ENCODE peak calls at places on chromosomes 1 and 21, in four cellular contexts. One of them, this sample, is unnamed.

GRCh38 chr1:17136145-17136544 is 16.9 kb upstream of the PADI2 start:
- DNase-seq in suprapubic skin: no peak
- DNase-seq in fibroblast of the aortic adventitia: no peak
- DNase-seq in Caco-2: no peak
- DNase-seq in this sample: no peak

GRCh38 chr1:27603320-27603961 is 503 bp downstream of the AHDC1 start:
- DNase-seq in suprapubic skin: peak; percentile 83
- DNase-seq in fibroblast of the aortic adventitia: no peak
- DNase-seq in Caco-2: no peak
- DNase-seq in this sample: no peak

GRCh38 chr1:248703674-248704073 is 1.1 kb upstream of the OR14I1 start:
- DNase-seq in suprapubic skin: no peak
- DNase-seq in fibroblast of the aortic adventitia: no peak
- DNase-seq in Caco-2: no peak
- DNase-seq in this sample: no peak

GRCh38 chr1:33342041-33342723 is 21.3 kb upstream of the A3GALT2 start:
- DNase-seq in suprapubic skin: peak; percentile 88
- DNase-seq in fibroblast of the aortic adventitia: peak; percentile 96
- DNase-seq in Caco-2: peak; percentile 70
- DNase-seq in this sample: peak; percentile 80

GRCh38 chr21:33836408-33836807 is 79.2 kb downstream of the ATP5PO start:
- DNase-seq in suprapubic skin: no peak
- DNase-seq in fibroblast of the aortic adventitia: no peak
- DNase-seq in Caco-2: no peak
- DNase-seq in this sample: no peak

GRCh38 chr21:46374761-46375389 is 50.9 kb downstream of the PCNT start:
- DNase-seq in suprapubic skin: no peak
- DNase-seq in fibroblast of the aortic adventitia: no peak
- DNase-seq in Caco-2: no peak
- DNase-seq in this sample: no peak

GRCh38 chr1:147246910-147247655 is 4.6 kb downstream of the CHD1L start:
- DNase-seq in suprapubic skin: no peak
- DNase-seq in fibroblast of the aortic adventitia: no peak
- DNase-seq in Caco-2: no peak
- DNase-seq in this sample: no peak

GRCh38 chr1:74729741-74730478 is 2.9 kb downstream of the CRYZ start:
- DNase-seq in suprapubic skin: no peak
- DNase-seq in fibroblast of the aortic adventitia: peak; percentile 39
- DNase-seq in Caco-2: no peak
- DNase-seq in this sample: no peak

GRCh38 chr1:215710340-215710971 is 143.4 kb downstream of the KCTD3 start:
- DNase-seq in suprapubic skin: no peak
- DNase-seq in fibroblast of the aortic adventitia: peak; percentile 77
- DNase-seq in Caco-2: no peak
- DNase-seq in this sample: no peak

GRCh38 chr1:225845633-225846259 is 35.8 kb downstream of the EPHX1 start:
- DNase-seq in suprapubic skin: peak; percentile 84
- DNase-seq in fibroblast of the aortic adventitia: peak; percentile 84
- DNase-seq in Caco-2: peak; percentile 85
- DNase-seq in this sample: peak; percentile 61

GRCh38 chr1:17669866-17670451 is 85.2 kb upstream of the ACTL8 start:
- DNase-seq in suprapubic skin: no peak
- DNase-seq in fibroblast of the aortic adventitia: no peak
- DNase-seq in Caco-2: no peak
- DNase-seq in this sample: no peak

GRCh38 chr1:244163861-244164562 is 112.9 kb downstream of the ZBTB18 start:
- DNase-seq in suprapubic skin: no peak
- DNase-seq in fibroblast of the aortic adventitia: peak; percentile 97
- DNase-seq in Caco-2: no peak
- DNase-seq in this sample: no peak

GRCh38 chr1:27001570-27002360 is 8.3 kb downstream of the TRNP1 start:
- DNase-seq in suprapubic skin: no peak
- DNase-seq in fibroblast of the aortic adventitia: no peak
- DNase-seq in Caco-2: no peak
- DNase-seq in this sample: no peak

GRCh38 chr1:26317612-26318337 is at the start of gene CD52:
- DNase-seq in suprapubic skin: no peak
- DNase-seq in fibroblast of the aortic adventitia: no peak
- DNase-seq in Caco-2: no peak
- DNase-seq in this sample: no peak

GRCh38 chr1:62321438-62321837 is 2.2 kb upstream of the KANK4 start:
- DNase-seq in suprapubic skin: no peak
- DNase-seq in fibroblast of the aortic adventitia: peak; percentile 52
- DNase-seq in Caco-2: no peak
- DNase-seq in this sample: no peak

GRCh38 chr1:204407314-204407971 is 4.2 kb downstream of the PPP1R15B start:
- DNase-seq in suprapubic skin: no peak
- DNase-seq in fibroblast of the aortic adventitia: peak; percentile 42
- DNase-seq in Caco-2: no peak
- DNase-seq in this sample: no peak

GRCh38 chr1:113675299-113675698 is 84.0 kb downstream of the PHTF1 start:
- DNase-seq in suprapubic skin: no peak
- DNase-seq in fibroblast of the aortic adventitia: peak; percentile 34
- DNase-seq in Caco-2: no peak
- DNase-seq in this sample: no peak

GRCh38 chr1:157515141-157515540 is 37.2 kb downstream of the FCRL5 start:
- DNase-seq in suprapubic skin: no peak
- DNase-seq in fibroblast of the aortic adventitia: no peak
- DNase-seq in Caco-2: no peak
- DNase-seq in this sample: no peak

GRCh38 chr1:214685906-214686305 is 82.9 kb downstream of the CENPF start:
- DNase-seq in suprapubic skin: no peak
- DNase-seq in fibroblast of the aortic adventitia: peak; percentile 22
- DNase-seq in Caco-2: no peak
- DNase-seq in this sample: no peak

GRCh38 chr1:240445369-240445768 is 166.6 kb downstream of the GREM2 start:
- DNase-seq in suprapubic skin: no peak
- DNase-seq in fibroblast of the aortic adventitia: no peak
- DNase-seq in Caco-2: no peak
- DNase-seq in this sample: no peak

GRCh38 chr1:148161252-148161901 is 9.3 kb upstream of the NBPF11 start:
- DNase-seq in suprapubic skin: no peak
- DNase-seq in fibroblast of the aortic adventitia: no peak
- DNase-seq in Caco-2: no peak
- DNase-seq in this sample: no peak

GRCh38 chr1:96475882-96476281 is 245.7 kb upstream of the PTBP2 start:
- DNase-seq in suprapubic skin: no peak
- DNase-seq in fibroblast of the aortic adventitia: no peak
- DNase-seq in Caco-2: no peak
- DNase-seq in this sample: no peak

GRCh38 chr1:55876276-55877060 is 661.3 kb upstream of the USP24 start:
- DNase-seq in suprapubic skin: no peak
- DNase-seq in fibroblast of the aortic adventitia: peak; percentile 52
- DNase-seq in Caco-2: no peak
- DNase-seq in this sample: no peak

GRCh38 chr1:37477198-37477931 is 3.0 kb downstream of the ZC3H12A start:
- DNase-seq in suprapubic skin: peak; percentile 72
- DNase-seq in fibroblast of the aortic adventitia: peak; percentile 50
- DNase-seq in Caco-2: no peak
- DNase-seq in this sample: no peak

GRCh38 chr1:17207046-17207445 is 2.1 kb downstream of the PADI1 start:
- DNase-seq in suprapubic skin: no peak
- DNase-seq in fibroblast of the aortic adventitia: no peak
- DNase-seq in Caco-2: no peak
- DNase-seq in this sample: no peak

GRCh38 chr1:79497193-79497773 is 490.8 kb upstream of the ADGRL4 start:
- DNase-seq in suprapubic skin: no peak
- DNase-seq in fibroblast of the aortic adventitia: peak; percentile 65
- DNase-seq in Caco-2: no peak
- DNase-seq in this sample: peak; percentile 11

GRCh38 chr1:89277725-89278124 is 5.1 kb upstream of the GBP5 start:
- DNase-seq in suprapubic skin: no peak
- DNase-seq in fibroblast of the aortic adventitia: no peak
- DNase-seq in Caco-2: no peak
- DNase-seq in this sample: no peak

GRCh38 chr1:170619167-170620030 is 44.5 kb upstream of the PRRX1 start:
- DNase-seq in suprapubic skin: no peak
- DNase-seq in fibroblast of the aortic adventitia: no peak
- DNase-seq in Caco-2: no peak
- DNase-seq in this sample: no peak

GRCh38 chr1:207327994-207328393 is 6.5 kb downstream of the CD55 start:
- DNase-seq in suprapubic skin: no peak
- DNase-seq in fibroblast of the aortic adventitia: peak; percentile 45
- DNase-seq in Caco-2: no peak
- DNase-seq in this sample: no peak

GRCh38 chr1:110634455-110635281 is 28.5 kb upstream of the KCNA2 start:
- DNase-seq in suprapubic skin: no peak
- DNase-seq in fibroblast of the aortic adventitia: peak; percentile 82
- DNase-seq in Caco-2: no peak
- DNase-seq in this sample: no peak

GRCh38 chr1:214116258-214116657 is 128.5 kb downstream of the PROX1 start:
- DNase-seq in suprapubic skin: no peak
- DNase-seq in fibroblast of the aortic adventitia: peak; percentile 38
- DNase-seq in Caco-2: no peak
- DNase-seq in this sample: no peak

GRCh38 chr1:110188116-110188618 is 21.9 kb upstream of the KCNC4 start:
- DNase-seq in suprapubic skin: no peak
- DNase-seq in fibroblast of the aortic adventitia: peak; percentile 25
- DNase-seq in Caco-2: no peak
- DNase-seq in this sample: no peak

GRCh38 chr1:214354440-214355148 is 73.6 kb downstream of the SMYD2 start:
- DNase-seq in suprapubic skin: no peak
- DNase-seq in fibroblast of the aortic adventitia: no peak
- DNase-seq in Caco-2: no peak
- DNase-seq in this sample: no peak

DNA sequence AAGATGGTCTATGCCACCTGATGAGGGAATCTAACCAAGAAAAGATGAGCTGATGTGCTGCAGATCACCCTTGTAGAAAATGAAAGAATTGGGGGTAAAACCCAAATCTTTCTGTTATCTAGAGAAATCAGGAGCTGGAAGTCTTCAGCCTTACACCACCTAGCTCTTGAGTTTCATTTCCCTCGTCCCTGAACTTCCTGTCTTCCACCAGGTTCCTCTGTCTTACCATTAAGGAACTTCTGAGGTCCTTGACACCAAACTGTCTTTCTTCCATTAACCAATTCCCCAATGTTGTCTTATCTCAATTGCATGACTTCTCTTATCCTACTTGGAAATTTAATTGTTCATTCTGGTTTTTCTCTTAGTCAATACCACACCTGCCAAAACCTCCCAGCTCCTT is 31.5 kb downstream of the LPAR3 start:
- DNase-seq in suprapubic skin: no peak
- DNase-seq in fibroblast of the aortic adventitia: no peak
- DNase-seq in Caco-2: no peak
- DNase-seq in this sample: no peak
- H3K4me3 ChIP-seq in suprapubic skin: no peak overlapping the region
- H3K4me3 ChIP-seq in fibroblast of the aortic adventitia: no peak overlapping the region
- H3K4me3 ChIP-seq in Caco-2: no peak overlapping the region
- H3K4me3 ChIP-seq in this sample: no peak overlapping the region

GRCh38 chr1:237736372-237737029 is 154.2 kb downstream of the ZP4 start:
- DNase-seq in suprapubic skin: no peak
- DNase-seq in fibroblast of the aortic adventitia: no peak
- DNase-seq in Caco-2: no peak
- DNase-seq in this sample: no peak
- TF ChIP-seq CTCF in suprapubic skin: no peak
- TF ChIP-seq CTCF in fibroblast of the aortic adventitia: no peak
- TF ChIP-seq CTCF in Caco-2: peak; percentile 42
- TF ChIP-seq CTCF in this sample: peak; percentile 62

GRCh38 chr1:161998811-161999210 is 24.9 kb downstream of the OLFML2B start:
- DNase-seq in suprapubic skin: no peak
- DNase-seq in fibroblast of the aortic adventitia: no peak
- DNase-seq in Caco-2: no peak
- DNase-seq in this sample: no peak

GRCh38 chr1:161989108-161989507 is 34.6 kb downstream of the OLFML2B start:
- DNase-seq in suprapubic skin: no peak
- DNase-seq in fibroblast of the aortic adventitia: no peak
- DNase-seq in Caco-2: no peak
- DNase-seq in this sample: no peak

GRCh38 chr1:161989801-161990200 is 33.9 kb downstream of the OLFML2B start:
- DNase-seq in suprapubic skin: no peak
- DNase-seq in fibroblast of the aortic adventitia: no peak
- DNase-seq in Caco-2: no peak
- DNase-seq in this sample: no peak

GRCh38 chr1:161993576-161993975 is 30.1 kb downstream of the OLFML2B start:
- DNase-seq in suprapubic skin: no peak
- DNase-seq in fibroblast of the aortic adventitia: no peak
- DNase-seq in Caco-2: no peak
- DNase-seq in this sample: no peak

DNA sequence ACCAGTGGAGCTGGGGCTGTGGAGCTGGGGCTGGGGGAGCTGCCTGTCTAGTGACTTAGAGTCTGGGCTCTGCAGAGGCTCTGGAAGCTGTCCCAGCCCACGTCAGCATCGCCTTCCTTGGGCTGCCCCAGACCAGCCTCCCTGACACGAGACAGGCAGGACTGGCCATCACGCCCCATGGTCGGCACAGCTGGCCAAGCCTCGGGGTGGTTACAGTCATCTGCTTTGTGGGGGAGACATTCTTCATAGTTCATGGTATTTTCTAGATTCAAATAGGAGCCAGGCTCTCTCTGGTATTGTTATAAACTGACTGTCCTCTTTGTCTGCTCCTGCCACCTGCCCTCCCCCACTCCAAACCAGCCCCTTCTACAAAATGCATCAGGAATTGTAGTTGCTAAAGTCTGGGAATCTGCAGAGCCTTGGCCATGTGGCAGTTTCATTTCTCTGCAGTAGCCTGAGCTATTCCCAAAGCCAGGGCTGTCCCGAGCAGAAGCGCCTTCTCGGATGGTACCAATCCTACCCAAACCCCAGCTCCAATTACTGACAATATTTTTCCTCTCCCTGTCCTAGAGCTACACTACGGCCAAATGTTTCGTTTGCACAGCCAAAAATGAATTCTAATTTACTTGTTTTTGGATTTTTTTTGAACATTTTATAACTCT is 29.4 kb downstream of the OLFML2B start:
- DNase-seq in suprapubic skin: no peak
- DNase-seq in fibroblast of the aortic adventitia: peak; percentile 68
- DNase-seq in Caco-2: no peak
- DNase-seq in this sample: no peak
- H3K4me3 ChIP-seq in suprapubic skin: no peak overlapping the region
- H3K4me3 ChIP-seq in fibroblast of the aortic adventitia: no peak overlapping the region
- H3K4me3 ChIP-seq in Caco-2: no peak overlapping the region
- H3K4me3 ChIP-seq in this sample: no peak overlapping the region

GRCh38 chr1:46618746-46619415 is 2.3 kb upstream of the MOB3C start:
- DNase-seq in suprapubic skin: no peak
- DNase-seq in fibroblast of the aortic adventitia: no peak
- DNase-seq in Caco-2: no peak
- DNase-seq in this sample: no peak
- TF ChIP-seq CTCF in suprapubic skin: no peak
- TF ChIP-seq CTCF in fibroblast of the aortic adventitia: no peak
- TF ChIP-seq CTCF in Caco-2: no peak
- TF ChIP-seq CTCF in this sample: no peak

GRCh38 chr1:82065917-82066316 is 265.2 kb downstream of the ADGRL2 start:
- DNase-seq in suprapubic skin: no peak
- DNase-seq in fibroblast of the aortic adventitia: no peak
- DNase-seq in Caco-2: no peak
- DNase-seq in this sample: no peak
- H3K4me3 ChIP-seq in suprapubic skin: no peak overlapping the region
- H3K4me3 ChIP-seq in fibroblast of the aortic adventitia: no peak overlapping the region
- H3K4me3 ChIP-seq in Caco-2: no peak overlapping the region
- H3K4me3 ChIP-seq in this sample: no peak overlapping the region

GRCh38 chr1:88009916-88010315 is 674.2 kb upstream of the PKN2 start:
- DNase-seq in suprapubic skin: no peak
- DNase-seq in fibroblast of the aortic adventitia: no peak
- DNase-seq in Caco-2: no peak
- DNase-seq in this sample: no peak
- TF ChIP-seq CTCF in suprapubic skin: no peak
- TF ChIP-seq CTCF in fibroblast of the aortic adventitia: no peak
- TF ChIP-seq CTCF in Caco-2: no peak
- TF ChIP-seq CTCF in this sample: no peak